ENCODE peak calls at places on chromosomes 5 and 9, in six cellular contexts. M is K562, Y is SK-N-SH, V is H1, K is HepG2, E is GM12878. C is an unnamed sample.

GRCh38 chr9:127430415-127430814 is 6.2 kb downstream of the ZNF79 start:
- DNase-seq in E (no peak), V (no peak), K (no peak), Y (no peak), M (no peak), C (no peak)

GRCh38 chr9:98995059-98995665 is 51.5 kb downstream of the COL15A1 start:
- DNase-seq in K (no peak), Y (no peak), M (no peak), E (no peak), V (no peak), C (no peak)

GRCh38 chr5:151253604-151253948 is 591 bp downstream of the GM2A start:
- DNase-seq in M (no peak), Y (peak; percentile 29), K (no peak), V (no peak), E (no peak), C (peak; percentile 19)

GRCh38 chr5:178209334-178210072 is 5.2 kb downstream of the HNRNPAB start:
- DNase-seq in Y (no peak), E (no peak), M (no peak), K (no peak), V (no peak), C (no peak)

GRCh38 chr9:128505414-128505765 is 871 bp downstream of the GLE1 start:
- DNase-seq in V (no peak), Y (peak; percentile 34), M (no peak), K (no peak), E (no peak), C (no peak)

GRCh38 chr5:67510204-67510603 is 313.6 kb upstream of the CD180 start:
- DNase-seq in V (no peak), M (no peak), K (no peak), E (no peak), Y (no peak), C (no peak)

GRCh38 chr5:142422426-142422825 is 97.6 kb upstream of the SPRY4 start:
- DNase-seq in V (no peak), E (no peak), M (no peak), Y (no peak), K (no peak), C (no peak)

GRCh38 chr5:143066556-143067281 is 296.5 kb downstream of the ARHGAP26 start:
- DNase-seq in V (no peak), E (peak; percentile 79), M (no peak), Y (no peak), K (no peak), C (peak; percentile 62)

GRCh38 chr9:113484258-113484730 is 20.8 kb downstream of the RGS3 start:
- DNase-seq in E (no peak), K (peak; percentile 51), V (no peak), Y (peak; percentile 74), M (no peak), C (no peak)

GRCh38 chr9:128727626-128728248 is 3.8 kb upstream of the ZDHHC12 start:
- DNase-seq in V (no peak), Y (no peak), K (no peak), E (no peak), M (no peak), C (no peak)

GRCh38 chr5:159917919-159918487 is 1.7 kb downstream of the ADRA1B start:
- DNase-seq in V (no peak), E (no peak), Y (no peak), M (no peak), K (no peak), C (no peak)

GRCh38 chr5:111734013-111734412 is 23.0 kb downstream of the NREP start:
- DNase-seq in K (no peak), Y (no peak), E (no peak), V (no peak), M (no peak), C (no peak)

GRCh38 chr5:136174021-136174659 is 18.8 kb downstream of the SMIM32 start:
- DNase-seq in M (peak; percentile 39), K (peak; percentile 67), Y (peak; percentile 48), V (no peak), E (peak; percentile 12), C (no peak)

GRCh38 chr5:144504929-144505578 is 334.4 kb downstream of the KCTD16 start:
- DNase-seq in K (no peak), Y (peak; percentile 2), M (no peak), V (peak; percentile 25), E (no peak), C (no peak)
- TF ChIP-seq GABPA in K (no peak), Y (no peak), M (no peak), V (no peak), E (no peak), C (no peak)

GRCh38 chr9:34102796-34103195 is 23.7 kb downstream of the DCAF12 start:
- DNase-seq in M (no peak), K (no peak), V (no peak), Y (no peak), E (no peak), C (no peak)
- TF ChIP-seq GABPA in M (no peak), K (no peak), V (no peak), Y (no peak), E (no peak), C (no peak)

GRCh38 chr5:173667702-173668101 is 51.3 kb upstream of the BOD1 start:
- DNase-seq in M (no peak), Y (no peak), K (no peak), E (no peak), V (no peak), C (no peak)

GRCh38 chr5:173660481-173661280 is 44.2 kb upstream of the BOD1 start:
- DNase-seq in M (no peak), Y (no peak), K (no peak), E (no peak), V (no peak), C (no peak)

GRCh38 chr5:173665326-173665725 is 48.9 kb upstream of the BOD1 start:
- DNase-seq in Y (no peak), K (no peak), M (no peak), V (no peak), E (no peak), C (no peak)

GRCh38 chr5:173662896-173663809 is 46.7 kb upstream of the BOD1 start:
- DNase-seq in K (peak; percentile 42), V (no peak), E (no peak), Y (no peak), M (no peak), C (no peak)

DNA sequence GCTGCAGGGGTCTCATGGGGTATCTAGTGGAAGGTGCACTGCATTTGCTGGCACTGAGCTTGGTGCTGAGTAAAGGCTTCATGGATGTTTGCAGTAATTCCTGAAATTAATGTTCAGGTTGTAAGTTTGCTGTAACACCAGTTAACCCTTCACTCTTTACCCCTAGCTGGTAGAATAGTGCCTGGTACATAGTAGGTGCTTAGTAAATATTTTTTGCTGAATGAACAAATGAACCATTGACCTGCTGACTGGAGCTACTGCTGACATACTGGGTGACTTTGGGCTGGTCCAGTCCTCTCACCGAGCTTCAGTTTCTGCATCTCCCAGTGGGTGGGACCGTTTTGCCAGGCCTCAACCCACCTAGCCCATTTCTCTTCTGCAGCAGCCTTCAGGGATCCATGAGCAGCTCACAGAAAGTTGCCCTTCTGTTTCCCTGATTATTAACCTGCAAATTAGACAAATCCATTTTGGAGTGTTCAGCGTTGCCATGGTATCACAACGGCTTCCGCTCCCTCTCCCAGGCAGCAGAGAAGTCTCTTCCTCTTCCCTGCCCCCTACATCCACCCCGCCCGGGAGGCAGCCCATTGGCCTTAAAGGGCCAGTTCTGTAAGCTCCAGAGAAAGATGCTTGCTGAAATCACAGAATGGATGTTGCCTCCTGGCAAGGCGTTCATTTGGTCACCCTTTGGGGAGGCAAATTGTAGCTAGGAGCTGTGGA is 47.5 kb upstream of the BOD1 start:
- DNase-seq in E (no peak), K (no peak), Y (no peak), V (no peak), M (peak; percentile 33), C (peak; percentile 89)
- TF ChIP-seq GABPA in E (no peak), K (peak; percentile 39), Y (no peak), V (no peak), M (peak; percentile 66), C (no peak)

GRCh38 chr5:126970517-126971017 is 59.8 kb downstream of the MARCHF3 start:
- DNase-seq in M (no peak), E (no peak), Y (no peak), K (no peak), V (no peak), C (no peak)

GRCh38 chr5:126973193-126973592 is 57.2 kb downstream of the MARCHF3 start:
- DNase-seq in V (peak; percentile 2), M (no peak), Y (no peak), E (no peak), K (peak; percentile 5), C (peak; percentile 12)

GRCh38 chr5:126969548-126969947 is 60.8 kb downstream of the MARCHF3 start:
- DNase-seq in E (peak; percentile 48), M (no peak), Y (no peak), K (no peak), V (no peak), C (no peak)

GRCh38 chr5:126971455-126972019 is 58.8 kb downstream of the MARCHF3 start:
- DNase-seq in E (no peak), V (no peak), Y (no peak), M (peak; percentile 66), K (no peak), C (no peak)

GRCh38 chr5:126972062-126972895 is 58.1 kb downstream of the MARCHF3 start:
- DNase-seq in M (peak; percentile 55), K (peak; percentile 39), Y (no peak), V (no peak), E (peak; percentile 76), C (peak; percentile 37)
- TF ChIP-seq GABPA in M (no peak), K (no peak), Y (no peak), V (no peak), E (no peak), C (no peak)

GRCh38 chr5:107808671-107809137 is 138.0 kb upstream of the EFNA5 start:
- DNase-seq in V (peak; percentile 87), K (peak; percentile 13), M (no peak), E (no peak), Y (no peak), C (no peak)
- TF ChIP-seq GABPA in V (no peak), K (no peak), M (no peak), E (no peak), Y (no peak), C (no peak)

GRCh38 chr9:89274838-89275237 is 36.2 kb upstream of the CKS2 start:
- DNase-seq in E (no peak), K (no peak), Y (no peak), M (no peak), V (no peak), C (peak; percentile 20)
- TF ChIP-seq GABPA in E (no peak), K (no peak), Y (no peak), M (no peak), V (no peak), C (no peak)

GRCh38 chr5:33711094-33711670 is 180.6 kb downstream of the ADAMTS12 start:
- DNase-seq in E (no peak), K (no peak), V (no peak), Y (no peak), M (no peak), C (no peak)
- TF ChIP-seq GABPA in E (no peak), K (no peak), V (no peak), Y (no peak), M (no peak), C (no peak)

GRCh38 chr5:179619776-179620175 is 3.7 kb downstream of the HNRNPH1 start:
- DNase-seq in Y (no peak), E (no peak), V (no peak), K (no peak), M (no peak), C (no peak)
- TF ChIP-seq GABPA in Y (no peak), E (no peak), V (no peak), K (no peak), M (no peak), C (no peak)

DNA sequence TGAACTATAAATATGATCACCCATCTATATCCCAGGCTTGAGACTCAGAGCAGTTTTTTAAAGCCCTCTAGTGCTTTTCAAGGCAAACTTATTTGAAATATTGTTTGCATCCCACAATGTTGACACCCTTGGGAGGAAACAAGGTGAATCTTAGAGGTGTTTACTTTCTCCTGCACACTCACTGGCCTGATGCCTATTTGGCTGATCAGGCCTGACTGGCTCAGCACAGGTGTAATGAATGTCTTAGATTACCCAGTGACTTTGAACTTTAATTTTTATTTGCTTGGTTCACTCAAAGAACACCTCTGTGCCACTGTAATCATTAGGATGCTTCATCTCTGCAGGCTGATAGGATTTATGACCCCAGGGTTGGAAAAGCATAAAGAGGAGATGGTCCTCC is 158.3 kb downstream of the KCTD16 start:
- DNase-seq in M (no peak), K (no peak), E (no peak), V (no peak), Y (no peak), C (no peak)
- TF ChIP-seq GABPA in M (no peak), K (no peak), E (no peak), V (no peak), Y (no peak), C (no peak)

C was measured in HL-60.